ENCODE peak calls at places on chromosomes 5 and 9, in four cellular contexts. J is lower leg skin, Z is upper lobe of left lung, B is A549. U is an unnamed sample.

GRCh38 chr9:6956796-6957355 is 199.1 kb downstream of the KDM4C start:
- DNase-seq in J (no peak), Z (no peak), B (no peak), U (no peak)

GRCh38 chr5:139481122-139481533 is 1.4 kb downstream of the STING1 start:
- DNase-seq in J (no peak), Z (peak), B (no peak), U (no peak)

GRCh38 chr5:102826629-102827028 is 71.5 kb downstream of the PAM start:
- DNase-seq in J (no peak), Z (no peak), B (no peak), U (no peak)

GRCh38 chr5:143106175-143106574 is 297.3 kb downstream of the NR3C1 start:
- DNase-seq in J (no peak), Z (peak), B (peak), U (no peak)

GRCh38 chr5:66666778-66667177 is 70.6 kb downstream of the MAST4 start:
- DNase-seq in J (no peak), Z (peak), B (no peak), U (no peak)

GRCh38 chr9:24793711-24794110 is 248.0 kb upstream of the IZUMO3 start:
- DNase-seq in J (no peak), Z (no peak), B (no peak), U (no peak)

GRCh38 chr5:129631946-129632345 is 115.9 kb upstream of the MINAR2 start:
- DNase-seq in J (no peak), Z (no peak), B (no peak), U (no peak)

GRCh38 chr5:54234304-54234938 is 76.0 kb downstream of the ARL15 start:
- DNase-seq in J (no peak), Z (no peak), B (peak), U (no peak)

GRCh38 chr5:34742112-34742511 is 86.0 kb downstream of the RAI14 start:
- DNase-seq in J (no peak), Z (no peak), B (no peak), U (no peak)

GRCh38 chr5:43425965-43426364 is 13.8 kb upstream of the CCL28 start:
- DNase-seq in J (no peak), Z (no peak), B (no peak), U (no peak)

GRCh38 chr5:61275841-61276240 is 56.2 kb upstream of the ZSWIM6 start:
- DNase-seq in J (no peak), Z (peak), B (no peak), U (no peak)

GRCh38 chr5:140806834-140807775 is at the start of gene PCDHA4:
- DNase-seq in J (peak), Z (no peak), B (peak), U (no peak)

GRCh38 chr9:117720987-117721386 is 16.8 kb downstream of the TLR4 start:
- DNase-seq in J (no peak), Z (no peak), B (no peak), U (no peak)

GRCh38 chr5:173673295-173674170 is 57.1 kb upstream of the BOD1 start:
- DNase-seq in J (peak), Z (no peak), B (no peak), U (no peak)

GRCh38 chr5:146521403-146522106 is 5.6 kb upstream of the GPR151 start:
- DNase-seq in J (no peak), Z (no peak), B (no peak), U (no peak)

GRCh38 chr5:135307143-135307903 is 91.7 kb downstream of the MACROH2A1 start:
- DNase-seq in J (peak), Z (no peak), B (no peak), U (peak)

GRCh38 chr5:98934581-98934980 is 5.8 kb upstream of the CHD1 start:
- DNase-seq in J (no peak), Z (no peak), B (no peak), U (no peak)

GRCh38 chr9:78609471-78609870 is 312.5 kb downstream of the PSAT1 start:
- DNase-seq in J (no peak), Z (no peak), B (no peak), U (no peak)

GRCh38 chr9:121599186-121599871 is 52.1 kb upstream of the DAB2IP start:
- DNase-seq in J (peak), Z (peak), B (peak), U (no peak)

GRCh38 chr5:170781946-170782345 is 1.6 kb upstream of the GABRP start:
- DNase-seq in J (no peak), Z (no peak), B (no peak), U (no peak)

GRCh38 chr5:179865471-179866240 is 7.0 kb upstream of the MRNIP start:
- DNase-seq in J (no peak), Z (no peak), B (no peak), U (no peak)

GRCh38 chr5:105150324-105150723 is 1587.7 kb upstream of the NUDT12 start:
- DNase-seq in J (no peak), Z (no peak), B (no peak), U (no peak)

GRCh38 chr5:107359916-107360234 is 310.9 kb downstream of the EFNA5 start:
- DNase-seq in J (no peak), Z (no peak), B (no peak), U (no peak)

GRCh38 chr5:160467555-160468418 is 46.1 kb downstream of the PTTG1 start:
- DNase-seq in J (peak), Z (peak), B (peak), U (no peak)

GRCh38 chr9:106886111-106887046 is 23.4 kb downstream of the ZNF462 start:
- DNase-seq in J (no peak), Z (no peak), B (no peak), U (no peak)

GRCh38 chr5:132466453-132467291 is 23.9 kb downstream of the IRF1 start:
- DNase-seq in J (no peak), Z (peak), B (no peak), U (no peak)

GRCh38 chr9:74413876-74414275 is 83.3 kb upstream of the RORB start:
- DNase-seq in J (no peak), Z (no peak), B (no peak), U (no peak)

GRCh38 chr5:78509884-78510769 is 138.4 kb downstream of the LHFPL2 start:
- DNase-seq in J (peak), Z (peak), B (no peak), U (no peak)

GRCh38 chr5:33180900-33181299 is 259.9 kb upstream of the TARS1 start:
- DNase-seq in J (no peak), Z (no peak), B (peak), U (no peak)

GRCh38 chr9:126591083-126591482 is 22.6 kb upstream of the LMX1B start:
- DNase-seq in J (no peak), Z (no peak), B (peak), U (no peak)

GRCh38 chr5:16791036-16791705 is 144.9 kb downstream of the MYO10 start:
- DNase-seq in J (no peak), Z (no peak), B (peak), U (no peak)

GRCh38 chr5:139495644-139496435 is 13.3 kb upstream of the STING1 start:
- DNase-seq in J (no peak), Z (no peak), B (no peak), U (no peak)

GRCh38 chr9:104743377-104743985 is 4.0 kb upstream of the NIPSNAP3A start:
- DNase-seq in J (no peak), Z (no peak), B (peak), U (no peak)

GRCh38 chr5:111935835-111936234 is 178.8 kb upstream of the NREP start:
- DNase-seq in J (no peak), Z (no peak), B (no peak), U (no peak)

GRCh38 chr5:62886603-62887315 is 308.1 kb downstream of the LRRC70 start:
- DNase-seq in J (no peak), Z (no peak), B (no peak), U (no peak)

GRCh38 chr5:96209829-96210228 is 223.2 kb downstream of the PCSK1 start:
- DNase-seq in J (no peak), Z (no peak), B (no peak), U (no peak)

GRCh38 chr5:38845555-38846378 is at the start of gene OSMR:
- DNase-seq in J (peak), Z (peak), B (peak), U (peak)

GRCh38 chr9:114505187-114506081 is at the start of gene WHRN:
- DNase-seq in J (peak), Z (peak), B (peak), U (peak)
- TF ChIP-seq POLR2A in J (no peak), Z (peak), B (peak), U (no peak)

GRCh38 chr9:32550046-32550608 is 2.0 kb upstream of the SMIM27 start:
- DNase-seq in J (no peak), Z (no peak), B (peak), U (no peak)
- TF ChIP-seq CTCF in J (no peak), Z (no peak), B (no peak), U (no peak)

GRCh38 chr9:127907867-127908659 is 8.7 kb upstream of the ST6GALNAC6 start:
- DNase-seq in J (no peak), Z (no peak), B (no peak), U (no peak)
- TF ChIP-seq POLR2A in J (no peak), Z (no peak), B (no peak), U (no peak)

GRCh38 chr5:123719004-123719403 is 207.0 kb downstream of the CSNK1G3 start:
- DNase-seq in J (no peak), Z (no peak), B (no peak), U (no peak)
- TF ChIP-seq CTCF in J (no peak), Z (no peak), B (no peak), U (no peak)

DNA sequence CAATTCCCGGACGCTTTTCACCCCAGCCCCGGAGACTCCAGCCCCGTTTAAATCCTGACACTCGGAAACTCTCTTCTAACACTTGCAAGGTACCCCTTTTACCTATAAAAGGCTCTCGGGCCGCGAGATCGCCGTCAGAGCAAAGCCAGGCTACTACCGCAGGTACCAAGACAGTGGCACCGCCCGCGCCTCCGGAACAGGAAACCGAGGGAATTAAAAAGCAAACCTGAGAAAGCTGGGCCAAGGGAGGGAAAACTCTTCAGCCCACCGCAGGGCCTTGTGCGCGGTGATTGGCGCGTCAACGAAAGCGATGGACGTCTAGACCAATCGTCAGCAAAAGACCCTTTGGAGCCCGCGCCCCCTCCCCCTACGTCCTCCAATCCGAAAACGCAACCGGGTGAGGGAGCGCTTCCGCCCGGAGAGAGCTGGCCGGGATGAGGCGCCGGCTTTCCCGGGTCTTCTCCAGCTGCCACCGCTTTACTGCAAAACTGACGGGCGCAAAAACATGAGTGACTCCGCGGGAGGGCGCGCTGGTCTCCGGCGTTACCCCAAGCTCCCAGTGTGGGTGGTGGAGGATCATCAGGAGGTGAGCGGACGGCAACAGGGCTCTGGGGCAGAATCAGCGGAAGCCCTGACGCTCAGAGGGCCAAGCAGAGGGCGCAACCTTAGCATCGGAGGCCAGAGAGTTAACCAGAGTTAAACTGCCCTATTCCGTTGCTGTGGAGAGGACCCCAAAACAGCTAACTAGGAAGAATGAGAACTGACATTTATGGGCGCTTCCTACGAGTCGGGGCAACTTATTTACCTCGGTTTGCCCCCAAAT is at the start of the genes C5orf22 and DROSHA:
- DNase-seq in J (peak), Z (peak), B (peak), U (peak)
- TF ChIP-seq POLR2A in J (no peak), Z (peak), B (peak), U (peak)